ENCODE peak calls at places on chromosomes 13 and 19, in ten cellular contexts. G is AG04450; Z is SJSA1; Q is A549; F is brain microvascular endothelial cell; H is CD4-positive, alpha-beta T cell; C is GM23338; X is CD4-positive, alpha-beta memory T cell; J is psoas muscle; K is stomach. P is an unnamed sample.

GRCh38 chr13:101785858-101786257 is 333.4 kb downstream of the ITGBL1 start:
- DNase-seq in H (no peak), J (no peak), F (peak), C (peak), Z (no peak), Q (peak), X (no peak), K (no peak), G (no peak), P (no peak)

GRCh38 chr13:40145139-40145538 is 489.7 kb downstream of the COG6 start:
- DNase-seq in F (no peak), X (peak), J (no peak), Z (no peak), G (no peak), K (no peak), C (no peak), Q (no peak), H (no peak), P (no peak)

GRCh38 chr19:3061214-3062161 is 807 bp downstream of the TLE5 start:
- DNase-seq in K (peak), H (peak), Z (peak), J (peak), C (no peak), G (no peak), F (no peak), Q (no peak), X (peak), P (peak)

GRCh38 chr19:16527971-16528521 is 14.2 kb downstream of the CHERP start:
- DNase-seq in J (no peak), X (peak), G (no peak), C (peak), K (peak), H (peak), Z (no peak), Q (no peak), F (no peak), P (peak)

GRCh38 chr19:51354742-51355148 is 11.4 kb downstream of the ETFB start:
- DNase-seq in K (no peak), J (no peak), H (no peak), C (peak), F (peak), X (peak), G (no peak), Q (no peak), Z (peak), P (peak)

GRCh38 chr13:76852991-76853390 is 33.2 kb downstream of the KCTD12 start:
- DNase-seq in C (no peak), F (peak), H (no peak), G (no peak), Q (no peak), J (no peak), Z (no peak), K (no peak), X (no peak), P (no peak)

GRCh38 chr13:50208826-50209335 is 193.6 kb downstream of the KCNRG start:
- DNase-seq in Z (peak), F (peak), C (peak), Q (peak), J (peak), G (peak), H (no peak), K (peak), X (no peak), P (no peak)

GRCh38 chr13:113077566-113077952 is 28.0 kb upstream of the F7 start:
- DNase-seq in G (no peak), Z (no peak), K (no peak), C (no peak), F (no peak), X (no peak), Q (no peak), J (no peak), H (no peak), P (no peak)

GRCh38 chr19:55528030-55528801 is 8.7 kb downstream of the SBK2 start:
- DNase-seq in F (no peak), H (no peak), X (no peak), G (no peak), J (no peak), C (no peak), K (no peak), Q (no peak), Z (no peak), P (no peak)

GRCh38 chr19:46206176-46206575 is 23.4 kb upstream of the IGFL1 start:
- DNase-seq in F (no peak), K (no peak), C (no peak), Z (no peak), J (peak), G (no peak), Q (no peak), X (no peak), H (no peak), P (no peak)

GRCh38 chr13:34469212-34469983 is 472.7 kb upstream of the NBEA start:
- DNase-seq in X (no peak), Q (no peak), G (no peak), H (no peak), J (no peak), F (no peak), C (no peak), K (no peak), Z (peak), P (no peak)

GRCh38 chr19:3580156-3580955 is 4.9 kb upstream of the GIPC3 start:
- DNase-seq in F (peak), J (no peak), C (no peak), Q (no peak), H (no peak), Z (peak), K (no peak), G (peak), X (no peak), P (no peak)

GRCh38 chr13:98909016-98909415 is 68.8 kb downstream of the DOCK9 start:
- DNase-seq in Z (peak), X (no peak), F (peak), Q (no peak), K (no peak), H (no peak), G (no peak), C (no peak), J (no peak), P (no peak)

GRCh38 chr13:24356270-24356669 is 46.9 kb downstream of the C1QTNF9 start:
- DNase-seq in X (no peak), J (no peak), Z (no peak), G (no peak), F (no peak), C (no peak), Q (no peak), H (no peak), K (no peak), P (no peak)

GRCh38 chr13:36163809-36164308 is 32.7 kb upstream of the DCLK1 start:
- DNase-seq in K (peak), G (peak), C (peak), X (no peak), Z (peak), F (peak), J (peak), H (no peak), Q (no peak), P (no peak)

GRCh38 chr19:41263042-41263849 is 926 bp upstream of the HNRNPUL1 start:
- DNase-seq in G (no peak), F (peak), C (peak), K (peak), H (peak), Q (peak), X (peak), Z (peak), J (peak), P (peak)

GRCh38 chr13:85040176-85040660 is 759.0 kb downstream of the SLITRK6 start:
- DNase-seq in Q (no peak), G (no peak), J (no peak), H (no peak), X (no peak), C (no peak), F (no peak), K (no peak), Z (no peak), P (no peak)

GRCh38 chr19:55189424-55189823 is 9.3 kb upstream of the SYT5 start:
- DNase-seq in X (no peak), G (peak), F (peak), J (peak), K (no peak), Z (peak), C (no peak), Q (peak), H (no peak), P (no peak)

GRCh38 chr19:29454109-29454508 is 71.7 kb upstream of the VSTM2B start:
- DNase-seq in J (no peak), G (no peak), X (no peak), Q (no peak), C (no peak), F (no peak), H (no peak), K (no peak), Z (no peak), P (no peak)

GRCh38 chr19:16571283-16571682 is 932 bp downstream of the SLC35E1 start:
- DNase-seq in F (no peak), K (no peak), G (no peak), J (no peak), H (no peak), X (no peak), Q (no peak), C (no peak), Z (no peak), P (no peak)

GRCh38 chr13:98528663-98529064 is 48.2 kb downstream of the STK24 start:
- DNase-seq in X (no peak), J (no peak), K (no peak), C (no peak), Q (no peak), F (no peak), Z (no peak), H (no peak), G (no peak), P (no peak)

GRCh38 chr19:3057275-3057714 is 5.0 kb downstream of the TLE5 start:
- DNase-seq in X (no peak), H (no peak), Q (peak), C (no peak), K (peak), Z (peak), J (peak), G (no peak), F (no peak), P (no peak)

GRCh38 chr19:13817018-13817614 is 21.9 kb downstream of the ZSWIM4 start:
- DNase-seq in Q (no peak), H (no peak), F (no peak), C (peak), G (no peak), K (peak), J (no peak), Z (no peak), X (no peak), P (no peak)

GRCh38 chr13:45773944-45774343 is 71.8 kb downstream of the CBY2 start:
- DNase-seq in G (no peak), J (no peak), F (no peak), C (no peak), Q (no peak), Z (no peak), X (no peak), K (no peak), H (no peak), P (no peak)

GRCh38 chr13:85223883-85224656 is 575.1 kb downstream of the SLITRK6 start:
- DNase-seq in F (no peak), K (no peak), Z (no peak), C (no peak), Q (no peak), J (no peak), G (no peak), H (no peak), X (no peak), P (no peak)

GRCh38 chr19:49637865-49638350 is 2.0 kb downstream of the RRAS start:
- DNase-seq in H (no peak), Z (peak), G (no peak), F (peak), X (no peak), C (peak), Q (peak), K (peak), J (peak), P (peak)

GRCh38 chr13:111480976-111481375 is 160.5 kb downstream of the TEX29 start:
- DNase-seq in Z (no peak), F (no peak), K (peak), C (no peak), H (no peak), G (no peak), J (no peak), X (no peak), Q (no peak), P (no peak)

GRCh38 chr13:66995366-66995663 is 234.8 kb downstream of the PCDH9 start:
- DNase-seq in K (no peak), X (no peak), H (no peak), G (no peak), C (no peak), Q (no peak), J (no peak), Z (no peak), F (no peak), P (no peak)

GRCh38 chr19:2544576-2545415 is 68.9 kb downstream of the GADD45B start:
- DNase-seq in X (no peak), C (no peak), Z (no peak), K (no peak), H (no peak), Q (no peak), G (no peak), J (no peak), F (no peak), P (no peak)

GRCh38 chr19:55465460-55466245 is 1.1 kb upstream of the C19orf85 start:
- DNase-seq in Q (no peak), C (no peak), K (no peak), H (no peak), F (no peak), Z (no peak), X (no peak), J (no peak), G (no peak), P (no peak)

GRCh38 chr13:21010621-21011020 is 50.8 kb downstream of the LATS2 start:
- DNase-seq in Q (no peak), G (no peak), J (no peak), X (no peak), H (no peak), F (no peak), C (peak), Z (no peak), K (no peak), P (no peak)

GRCh38 chr13:21006141-21007005 is 55.0 kb downstream of the LATS2 start:
- DNase-seq in G (no peak), H (no peak), C (no peak), X (no peak), Q (no peak), F (no peak), J (no peak), K (no peak), Z (no peak), P (no peak)

GRCh38 chr13:21011378-21011777 is 50.0 kb downstream of the LATS2 start:
- DNase-seq in C (no peak), Z (no peak), K (no peak), J (no peak), G (no peak), X (no peak), Q (no peak), F (no peak), H (no peak), P (no peak)

GRCh38 chr13:21008026-21008425 is 53.4 kb downstream of the LATS2 start:
- DNase-seq in G (no peak), Z (no peak), F (no peak), J (no peak), Q (no peak), C (no peak), H (no peak), X (no peak), K (no peak), P (no peak)

GRCh38 chr13:21009036-21009435 is 52.4 kb downstream of the LATS2 start:
- DNase-seq in C (no peak), Z (no peak), H (no peak), X (no peak), K (no peak), Q (no peak), G (no peak), F (no peak), J (no peak), P (no peak)
- H3K27ac ChIP-seq in C (no peak), Z (no peak), H (no peak), X (no peak), K (peak), Q (no peak), G (no peak), F (no peak), J (no peak), P (no peak)

DNA sequence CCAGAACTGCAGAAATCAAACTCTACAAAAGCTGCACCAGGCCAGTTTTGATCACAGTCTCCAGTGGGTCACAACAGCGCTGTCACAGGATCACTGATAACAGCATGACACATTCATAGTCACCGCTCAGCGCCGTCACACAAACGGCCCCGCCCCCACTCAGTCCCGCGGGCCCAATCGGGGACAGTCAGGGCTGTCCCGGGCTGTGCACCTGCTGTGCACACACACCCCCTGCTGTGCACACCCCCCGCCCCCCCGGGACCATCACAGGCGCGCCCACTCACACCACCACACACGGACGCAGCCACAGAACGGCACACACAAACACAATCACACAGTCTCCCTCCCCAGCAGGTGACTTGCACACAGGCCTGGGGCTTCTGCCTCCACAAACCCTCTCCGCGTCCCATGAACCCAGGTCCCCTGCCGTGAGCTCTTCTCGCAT is 435 bp upstream of the ZNF382 start:
- DNase-seq in C (peak), H (peak), G (no peak), Q (no peak), K (peak), X (peak), Z (no peak), F (peak), J (peak), P (peak)
- H3K27ac ChIP-seq in C (no peak), H (peak), G (peak), Q (no peak), K (peak), X (peak), Z (no peak), F (peak), J (peak), P (peak)

GRCh38 chr19:33828266-33829075 is 31.8 kb downstream of the KCTD15 start:
- DNase-seq in H (no peak), Z (no peak), J (no peak), F (no peak), C (no peak), G (no peak), K (no peak), Q (no peak), X (no peak), P (no peak)

GRCh38 chr19:33831835-33832234 is 35.2 kb downstream of the KCTD15 start:
- DNase-seq in F (no peak), C (no peak), H (no peak), X (no peak), Z (no peak), Q (no peak), J (no peak), G (no peak), K (no peak), P (no peak)

GRCh38 chr19:33826521-33826920 is 29.9 kb downstream of the KCTD15 start:
- DNase-seq in G (no peak), F (no peak), J (no peak), H (no peak), Z (no peak), Q (no peak), K (no peak), C (no peak), X (no peak), P (no peak)

GRCh38 chr19:33832633-33833032 is 36.0 kb downstream of the KCTD15 start:
- DNase-seq in C (no peak), Z (no peak), H (no peak), F (no peak), J (no peak), G (no peak), Q (no peak), X (no peak), K (no peak), P (no peak)

DNA sequence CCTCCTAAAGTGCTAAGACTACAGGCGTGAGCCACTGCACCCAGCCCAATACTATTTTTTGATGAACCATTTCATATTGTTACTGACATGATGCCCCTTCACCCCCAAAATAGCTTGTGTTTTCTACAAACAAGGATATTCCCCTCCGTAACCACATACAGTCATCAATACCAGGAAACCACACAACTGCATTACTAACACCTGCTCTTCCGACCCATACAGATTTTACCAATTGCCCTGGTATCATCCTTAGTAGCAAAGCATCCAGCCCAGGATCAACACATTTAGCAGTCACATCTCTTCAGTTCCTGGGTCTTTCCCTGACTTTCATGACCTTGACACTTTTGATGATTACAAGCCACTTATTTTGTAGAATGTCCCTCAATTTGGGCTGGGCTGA is 33.6 kb downstream of the KCTD15 start:
- DNase-seq in Q (no peak), H (no peak), X (no peak), G (no peak), C (no peak), Z (no peak), J (no peak), F (no peak), K (no peak), P (no peak)
- H3K27ac ChIP-seq in Q (no peak), H (no peak), X (no peak), G (no peak), C (no peak), Z (no peak), J (no peak), F (no peak), K (no peak), P (no peak)

GRCh38 chr19:23799321-23799720 is 40.6 kb upstream of the ZNF681 start:
- DNase-seq in H (peak), Z (no peak), C (no peak), Q (no peak), G (no peak), X (peak), J (no peak), F (no peak), K (no peak), P (peak)

GRCh38 chr19:23801798-23802197 is 43.1 kb upstream of the ZNF681 start:
- DNase-seq in Q (no peak), F (no peak), X (no peak), J (no peak), K (no peak), Z (no peak), C (no peak), G (no peak), H (no peak), P (no peak)

GRCh38 chr19:23800868-23801267 is 42.2 kb upstream of the ZNF681 start:
- DNase-seq in F (no peak), J (no peak), X (no peak), C (no peak), G (no peak), Q (no peak), K (no peak), Z (no peak), H (no peak), P (no peak)

GRCh38 chr19:23802290-23802689 is 43.6 kb upstream of the ZNF681 start:
- DNase-seq in H (no peak), K (no peak), G (no peak), X (no peak), Z (no peak), J (no peak), F (no peak), Q (no peak), C (no peak), P (no peak)

DNA sequence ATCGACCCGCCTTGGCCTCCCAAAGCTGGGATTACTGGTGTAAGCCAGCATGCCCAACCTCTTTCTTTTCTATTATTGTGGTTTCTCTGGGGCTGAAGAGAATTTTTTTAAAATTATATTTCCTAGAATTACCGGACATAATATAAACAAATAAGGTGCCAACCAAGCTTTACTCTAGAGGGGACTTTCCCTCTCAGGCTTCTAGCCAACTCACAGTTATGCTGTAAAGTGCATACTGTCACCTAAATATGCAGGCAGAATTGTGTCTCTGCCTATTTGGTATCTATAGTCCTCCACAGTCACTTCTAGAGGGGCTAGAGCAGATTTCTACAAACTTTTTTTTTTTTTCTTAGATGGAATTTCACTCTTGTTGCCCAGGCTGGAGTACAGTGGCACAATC is 41.6 kb upstream of the ZNF681 start:
- DNase-seq in C (no peak), F (no peak), X (peak), H (no peak), Q (no peak), J (no peak), Z (no peak), G (no peak), K (no peak), P (no peak)
- H3K27ac ChIP-seq in C (no peak), F (no peak), X (peak), H (peak), Q (no peak), J (no peak), Z (no peak), G (no peak), K (no peak), P (no peak)

P was measured in CD8-positive, alpha-beta memory T cell.